ENCODE peak calls at places on chromosomes 5 and 9, in ten cellular contexts. One of them, this sample, is unnamed.

GRCh38 chr5:57863661-57864060 is 381.1 kb upstream of the ACTBL2 start:
- DNase-seq in left ventricle myocardium inferior: no peak
- DNase-seq in esophagus squamous epithelium: no peak
- DNase-seq in SK-N-SH: no peak
- DNase-seq in psoas muscle: no peak
- DNase-seq in heart left ventricle: no peak
- DNase-seq in astrocyte: peak; percentile 72
- DNase-seq in GM12878: no peak
- DNase-seq in CD4-positive, CD25-positive, alpha-beta regulatory T cell: no peak
- DNase-seq in ovary: no peak
- DNase-seq in this sample: peak; percentile 93

GRCh38 chr9:76271755-76272154 is 122.5 kb downstream of the RFK start:
- DNase-seq in left ventricle myocardium inferior: no peak
- DNase-seq in esophagus squamous epithelium: no peak
- DNase-seq in SK-N-SH: no peak
- DNase-seq in psoas muscle: no peak
- DNase-seq in heart left ventricle: no peak
- DNase-seq in astrocyte: peak; percentile 56
- DNase-seq in GM12878: no peak
- DNase-seq in CD4-positive, CD25-positive, alpha-beta regulatory T cell: no peak
- DNase-seq in ovary: no peak
- DNase-seq in this sample: no peak

GRCh38 chr5:62083247-62083646 is 222.8 kb upstream of the KIF2A start:
- DNase-seq in left ventricle myocardium inferior: no peak
- DNase-seq in esophagus squamous epithelium: no peak
- DNase-seq in SK-N-SH: no peak
- DNase-seq in psoas muscle: no peak
- DNase-seq in heart left ventricle: no peak
- DNase-seq in astrocyte: peak; percentile 4
- DNase-seq in GM12878: no peak
- DNase-seq in CD4-positive, CD25-positive, alpha-beta regulatory T cell: no peak
- DNase-seq in ovary: no peak
- DNase-seq in this sample: no peak

GRCh38 chr9:135070198-135070951 is 17.1 kb upstream of the OLFM1 start:
- DNase-seq in left ventricle myocardium inferior: no peak
- DNase-seq in esophagus squamous epithelium: no peak
- DNase-seq in SK-N-SH: peak; percentile 66
- DNase-seq in psoas muscle: no peak
- DNase-seq in heart left ventricle: no peak
- DNase-seq in astrocyte: no peak
- DNase-seq in GM12878: no peak
- DNase-seq in CD4-positive, CD25-positive, alpha-beta regulatory T cell: no peak
- DNase-seq in ovary: peak; percentile 6
- DNase-seq in this sample: peak; percentile 59

GRCh38 chr5:148029131-148029530 is 34.6 kb upstream of the SPINK5 start:
- DNase-seq in left ventricle myocardium inferior: no peak
- DNase-seq in esophagus squamous epithelium: no peak
- DNase-seq in SK-N-SH: no peak
- DNase-seq in psoas muscle: no peak
- DNase-seq in heart left ventricle: no peak
- DNase-seq in astrocyte: no peak
- DNase-seq in GM12878: no peak
- DNase-seq in CD4-positive, CD25-positive, alpha-beta regulatory T cell: no peak
- DNase-seq in ovary: no peak
- DNase-seq in this sample: no peak

GRCh38 chr5:128669803-128670202 is 131.8 kb upstream of the FBN2 start:
- DNase-seq in left ventricle myocardium inferior: no peak
- DNase-seq in esophagus squamous epithelium: no peak
- DNase-seq in SK-N-SH: no peak
- DNase-seq in psoas muscle: no peak
- DNase-seq in heart left ventricle: no peak
- DNase-seq in astrocyte: no peak
- DNase-seq in GM12878: no peak
- DNase-seq in CD4-positive, CD25-positive, alpha-beta regulatory T cell: no peak
- DNase-seq in ovary: no peak
- DNase-seq in this sample: no peak

GRCh38 chr9:131318211-131318610 is 28.7 kb downstream of the PLPP7 start:
- DNase-seq in left ventricle myocardium inferior: peak; percentile 53
- DNase-seq in esophagus squamous epithelium: no peak
- DNase-seq in SK-N-SH: peak; percentile 78
- DNase-seq in psoas muscle: no peak
- DNase-seq in heart left ventricle: no peak
- DNase-seq in astrocyte: no peak
- DNase-seq in GM12878: no peak
- DNase-seq in CD4-positive, CD25-positive, alpha-beta regulatory T cell: no peak
- DNase-seq in ovary: no peak
- DNase-seq in this sample: peak; percentile 41

GRCh38 chr9:12329623-12329985 is 363.6 kb upstream of the TYRP1 start:
- DNase-seq in left ventricle myocardium inferior: no peak
- DNase-seq in esophagus squamous epithelium: no peak
- DNase-seq in SK-N-SH: no peak
- DNase-seq in psoas muscle: no peak
- DNase-seq in heart left ventricle: no peak
- DNase-seq in astrocyte: no peak
- DNase-seq in GM12878: no peak
- DNase-seq in CD4-positive, CD25-positive, alpha-beta regulatory T cell: no peak
- DNase-seq in ovary: no peak
- DNase-seq in this sample: no peak

GRCh38 chr5:180470361-180470760 is 23.8 kb upstream of the CNOT6 start:
- DNase-seq in left ventricle myocardium inferior: no peak
- DNase-seq in esophagus squamous epithelium: no peak
- DNase-seq in SK-N-SH: no peak
- DNase-seq in psoas muscle: no peak
- DNase-seq in heart left ventricle: no peak
- DNase-seq in astrocyte: no peak
- DNase-seq in GM12878: no peak
- DNase-seq in CD4-positive, CD25-positive, alpha-beta regulatory T cell: no peak
- DNase-seq in ovary: no peak
- DNase-seq in this sample: peak; percentile 22

GRCh38 chr5:140214831-140215230 is 39.8 kb downstream of the CYSTM1 start:
- DNase-seq in left ventricle myocardium inferior: no peak
- DNase-seq in esophagus squamous epithelium: no peak
- DNase-seq in SK-N-SH: no peak
- DNase-seq in psoas muscle: peak; percentile 79
- DNase-seq in heart left ventricle: no peak
- DNase-seq in astrocyte: peak; percentile 81
- DNase-seq in GM12878: no peak
- DNase-seq in CD4-positive, CD25-positive, alpha-beta regulatory T cell: no peak
- DNase-seq in ovary: no peak
- DNase-seq in this sample: peak; percentile 51

GRCh38 chr5:98128271-98128670 is 645.2 kb upstream of the RGMB start:
- DNase-seq in left ventricle myocardium inferior: no peak
- DNase-seq in esophagus squamous epithelium: no peak
- DNase-seq in SK-N-SH: no peak
- DNase-seq in psoas muscle: no peak
- DNase-seq in heart left ventricle: no peak
- DNase-seq in astrocyte: no peak
- DNase-seq in GM12878: no peak
- DNase-seq in CD4-positive, CD25-positive, alpha-beta regulatory T cell: no peak
- DNase-seq in ovary: no peak
- DNase-seq in this sample: no peak

GRCh38 chr9:39108145-39108544 is 179.8 kb downstream of the CNTNAP3 start:
- DNase-seq in left ventricle myocardium inferior: no peak
- DNase-seq in esophagus squamous epithelium: no peak
- DNase-seq in SK-N-SH: no peak
- DNase-seq in psoas muscle: no peak
- DNase-seq in heart left ventricle: no peak
- DNase-seq in astrocyte: no peak
- DNase-seq in GM12878: no peak
- DNase-seq in CD4-positive, CD25-positive, alpha-beta regulatory T cell: no peak
- DNase-seq in ovary: no peak
- DNase-seq in this sample: no peak

GRCh38 chr9:4099961-4100360 is 199.9 kb downstream of the GLIS3 start:
- DNase-seq in left ventricle myocardium inferior: no peak
- DNase-seq in esophagus squamous epithelium: no peak
- DNase-seq in SK-N-SH: no peak
- DNase-seq in psoas muscle: no peak
- DNase-seq in heart left ventricle: no peak
- DNase-seq in astrocyte: no peak
- DNase-seq in GM12878: no peak
- DNase-seq in CD4-positive, CD25-positive, alpha-beta regulatory T cell: peak; percentile 3
- DNase-seq in ovary: no peak
- DNase-seq in this sample: no peak

GRCh38 chr5:119360905-119361605 is 5.2 kb downstream of the TNFAIP8 start:
- DNase-seq in left ventricle myocardium inferior: no peak
- DNase-seq in esophagus squamous epithelium: no peak
- DNase-seq in SK-N-SH: no peak
- DNase-seq in psoas muscle: no peak
- DNase-seq in heart left ventricle: no peak
- DNase-seq in astrocyte: peak; percentile 78
- DNase-seq in GM12878: no peak
- DNase-seq in CD4-positive, CD25-positive, alpha-beta regulatory T cell: no peak
- DNase-seq in ovary: no peak
- DNase-seq in this sample: peak; percentile 77

GRCh38 chr5:159207222-159207615 is 2.1 kb downstream of the RNF145 start:
- DNase-seq in left ventricle myocardium inferior: no peak
- DNase-seq in esophagus squamous epithelium: no peak
- DNase-seq in SK-N-SH: no peak
- DNase-seq in psoas muscle: no peak
- DNase-seq in heart left ventricle: no peak
- DNase-seq in astrocyte: no peak
- DNase-seq in GM12878: no peak
- DNase-seq in CD4-positive, CD25-positive, alpha-beta regulatory T cell: no peak
- DNase-seq in ovary: no peak
- DNase-seq in this sample: no peak

GRCh38 chr5:159208508-159209437 is 580 bp downstream of the RNF145 start:
- DNase-seq in left ventricle myocardium inferior: peak; percentile 54
- DNase-seq in esophagus squamous epithelium: no peak
- DNase-seq in SK-N-SH: peak; percentile 73
- DNase-seq in psoas muscle: peak; percentile 45
- DNase-seq in heart left ventricle: peak; percentile 56
- DNase-seq in astrocyte: peak; percentile 25
- DNase-seq in GM12878: no peak
- DNase-seq in CD4-positive, CD25-positive, alpha-beta regulatory T cell: peak; percentile 20
- DNase-seq in ovary: peak; percentile 64
- DNase-seq in this sample: peak; percentile 83

GRCh38 chr5:159207616-159208507 is 1.5 kb downstream of the RNF145 start:
- DNase-seq in left ventricle myocardium inferior: peak; percentile 84
- DNase-seq in esophagus squamous epithelium: peak; percentile 19
- DNase-seq in SK-N-SH: peak; percentile 84
- DNase-seq in psoas muscle: peak; percentile 69
- DNase-seq in heart left ventricle: peak; percentile 82
- DNase-seq in astrocyte: peak; percentile 89
- DNase-seq in GM12878: peak; percentile 47
- DNase-seq in CD4-positive, CD25-positive, alpha-beta regulatory T cell: peak; percentile 90
- DNase-seq in ovary: peak; percentile 77
- DNase-seq in this sample: peak; percentile 96

GRCh38 chr5:159206368-159206767 is 3.0 kb downstream of the RNF145 start:
- DNase-seq in left ventricle myocardium inferior: no peak
- DNase-seq in esophagus squamous epithelium: no peak
- DNase-seq in SK-N-SH: no peak
- DNase-seq in psoas muscle: no peak
- DNase-seq in heart left ventricle: no peak
- DNase-seq in astrocyte: no peak
- DNase-seq in GM12878: no peak
- DNase-seq in CD4-positive, CD25-positive, alpha-beta regulatory T cell: peak; percentile 28
- DNase-seq in ovary: no peak
- DNase-seq in this sample: no peak

GRCh38 chr5:159206818-159207217 is 2.5 kb downstream of the RNF145 start:
- DNase-seq in left ventricle myocardium inferior: no peak
- DNase-seq in esophagus squamous epithelium: no peak
- DNase-seq in SK-N-SH: no peak
- DNase-seq in psoas muscle: no peak
- DNase-seq in heart left ventricle: no peak
- DNase-seq in astrocyte: no peak
- DNase-seq in GM12878: no peak
- DNase-seq in CD4-positive, CD25-positive, alpha-beta regulatory T cell: peak; percentile 12
- DNase-seq in ovary: no peak
- DNase-seq in this sample: peak; percentile 79
- H3K4me1 ChIP-seq in left ventricle myocardium inferior: peaks cover 81% of the 10 kb centered on the region
- H3K4me1 ChIP-seq in esophagus squamous epithelium: peaks cover 30% of the 10 kb centered on the region
- H3K4me1 ChIP-seq in SK-N-SH: peaks cover 19% of the 10 kb centered on the region
- H3K4me1 ChIP-seq in psoas muscle: peaks cover 24% of the 10 kb centered on the region
- H3K4me1 ChIP-seq in heart left ventricle: peaks cover 39% of the 10 kb centered on the region
- H3K4me1 ChIP-seq in astrocyte: peaks cover 19% of the 10 kb centered on the region
- H3K4me1 ChIP-seq in GM12878: peaks cover 9% of the 10 kb centered on the region
- H3K4me1 ChIP-seq in CD4-positive, CD25-positive, alpha-beta regulatory T cell: peaks cover 62% of the 10 kb centered on the region
- H3K4me1 ChIP-seq in ovary: peaks cover 5% of the 10 kb centered on the region
- H3K4me1 ChIP-seq in this sample: peaks cover 30% of the 10 kb centered on the region

DNA sequence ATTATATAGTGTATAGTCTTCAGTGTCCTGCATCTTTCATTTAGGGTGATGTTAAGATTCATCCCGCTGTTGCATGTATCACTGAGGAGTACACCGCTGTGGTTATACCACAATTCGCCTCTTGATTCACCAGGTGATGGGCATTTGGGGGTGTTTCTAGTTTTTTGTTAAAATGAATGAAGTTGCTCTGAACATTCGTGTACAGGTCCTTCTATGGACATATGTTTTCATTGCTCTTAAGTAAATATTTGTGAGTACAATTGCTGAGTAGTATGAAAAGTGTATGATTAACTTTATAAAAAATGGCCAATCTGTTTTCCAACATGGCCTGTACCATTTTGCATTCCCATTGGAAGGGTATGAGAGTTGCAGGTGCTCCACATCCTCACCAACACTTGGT is 61.7 kb downstream of the PLAC8L1 start:
- DNase-seq in left ventricle myocardium inferior: no peak
- DNase-seq in esophagus squamous epithelium: no peak
- DNase-seq in SK-N-SH: no peak
- DNase-seq in psoas muscle: no peak
- DNase-seq in heart left ventricle: no peak
- DNase-seq in astrocyte: no peak
- DNase-seq in GM12878: no peak
- DNase-seq in CD4-positive, CD25-positive, alpha-beta regulatory T cell: no peak
- DNase-seq in ovary: no peak
- DNase-seq in this sample: no peak
- H3K27ac ChIP-seq in left ventricle myocardium inferior: no peak overlapping the region
- H3K27ac ChIP-seq in esophagus squamous epithelium: no peak overlapping the region
- H3K27ac ChIP-seq in SK-N-SH: no peak overlapping the region
- H3K27ac ChIP-seq in psoas muscle: no peak overlapping the region
- H3K27ac ChIP-seq in heart left ventricle: no peak overlapping the region
- H3K27ac ChIP-seq in astrocyte: no peak overlapping the region
- H3K27ac ChIP-seq in GM12878: no peak overlapping the region
- H3K27ac ChIP-seq in CD4-positive, CD25-positive, alpha-beta regulatory T cell: no peak overlapping the region
- H3K27ac ChIP-seq in ovary: no peak overlapping the region
- H3K27ac ChIP-seq in this sample: no peak overlapping the region

GRCh38 chr5:110753620-110754019 is 14.8 kb downstream of the SLC25A46 start:
- DNase-seq in left ventricle myocardium inferior: no peak
- DNase-seq in esophagus squamous epithelium: no peak
- DNase-seq in SK-N-SH: no peak
- DNase-seq in psoas muscle: no peak
- DNase-seq in heart left ventricle: no peak
- DNase-seq in astrocyte: no peak
- DNase-seq in GM12878: no peak
- DNase-seq in CD4-positive, CD25-positive, alpha-beta regulatory T cell: no peak
- DNase-seq in ovary: no peak
- DNase-seq in this sample: no peak
- H3K4me1 ChIP-seq in left ventricle myocardium inferior: no peaks in the 10 kb centered on the region
- H3K4me1 ChIP-seq in esophagus squamous epithelium: no peaks in the 10 kb centered on the region
- H3K4me1 ChIP-seq in SK-N-SH: no peaks in the 10 kb centered on the region
- H3K4me1 ChIP-seq in psoas muscle: no peaks in the 10 kb centered on the region
- H3K4me1 ChIP-seq in heart left ventricle: no peaks in the 10 kb centered on the region
- H3K4me1 ChIP-seq in astrocyte: no peaks in the 10 kb centered on the region
- H3K4me1 ChIP-seq in GM12878: peaks cover 30% of the 10 kb centered on the region
- H3K4me1 ChIP-seq in CD4-positive, CD25-positive, alpha-beta regulatory T cell: peaks cover 21% of the 10 kb centered on the region
- H3K4me1 ChIP-seq in ovary: no peaks in the 10 kb centered on the region
- H3K4me1 ChIP-seq in this sample: no peaks in the 10 kb centered on the region

DNA sequence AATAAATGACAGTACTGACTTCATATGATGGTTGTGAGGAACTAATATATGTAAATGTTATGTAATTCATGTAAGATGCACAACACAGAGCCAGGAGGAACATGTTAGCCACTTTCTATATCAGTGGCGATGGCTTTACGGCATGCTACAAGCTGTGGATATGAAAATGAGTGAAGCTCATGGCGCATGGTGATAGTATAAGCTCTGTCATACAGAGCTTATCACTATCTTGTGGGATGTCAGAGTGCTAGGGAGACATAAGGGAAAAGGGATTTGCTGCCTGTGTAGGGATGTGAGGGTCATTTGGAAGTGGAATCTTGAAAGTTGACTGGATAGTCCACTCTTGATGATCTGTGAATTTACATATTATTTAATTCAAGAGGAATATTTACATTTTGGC is 13.6 kb downstream of the CPEB4 start:
- DNase-seq in left ventricle myocardium inferior: no peak
- DNase-seq in esophagus squamous epithelium: no peak
- DNase-seq in SK-N-SH: no peak
- DNase-seq in psoas muscle: no peak
- DNase-seq in heart left ventricle: no peak
- DNase-seq in astrocyte: no peak
- DNase-seq in GM12878: no peak
- DNase-seq in CD4-positive, CD25-positive, alpha-beta regulatory T cell: no peak
- DNase-seq in ovary: no peak
- DNase-seq in this sample: no peak
- H3K27ac ChIP-seq in left ventricle myocardium inferior: peak overlapping the region; percentile 36
- H3K27ac ChIP-seq in esophagus squamous epithelium: no peak overlapping the region
- H3K27ac ChIP-seq in SK-N-SH: no peak overlapping the region
- H3K27ac ChIP-seq in psoas muscle: peak overlapping the region; percentile 71
- H3K27ac ChIP-seq in heart left ventricle: no peak overlapping the region
- H3K27ac ChIP-seq in astrocyte: no peak overlapping the region
- H3K27ac ChIP-seq in GM12878: no peak overlapping the region
- H3K27ac ChIP-seq in CD4-positive, CD25-positive, alpha-beta regulatory T cell: no peak overlapping the region
- H3K27ac ChIP-seq in ovary: no peak overlapping the region
- H3K27ac ChIP-seq in this sample: no peak overlapping the region